ENCODE peak calls at places on chromosomes 6 and 20, in seven cellular contexts. T is astrocyte of the spinal cord, H is K562, S is GM06990, A is hepatocyte, N is body of pancreas, P is dorsolateral prefrontal cortex. V is an unnamed sample.

GRCh38 chr6:136921936-136922679 is at the start of gene SLC35D3:
- DNase-seq in P (no peak), A (peak; percentile 20), T (peak; percentile 12), N (peak; percentile 31), H (no peak), S (peak; percentile 39), V (no peak)

GRCh38 chr6:70310063-70310694 is 7.3 kb upstream of the COL9A1 start:
- DNase-seq in T (peak; percentile 59), A (peak; percentile 63), S (peak; percentile 14), N (no peak), H (no peak), P (no peak), V (peak; percentile 17)

GRCh38 chr6:121222656-121223055 is 111.6 kb downstream of the TBC1D32 start:
- DNase-seq in S (no peak), P (no peak), T (peak; percentile 49), H (no peak), A (peak; percentile 15), N (no peak), V (peak; percentile 8)

GRCh38 chr6:153272201-153272980 is 141.3 kb upstream of the RGS17 start:
- DNase-seq in H (no peak), A (no peak), N (no peak), P (no peak), T (no peak), S (no peak), V (no peak)

GRCh38 chr6:13765570-13765969 is 48.8 kb downstream of the MCUR1 start:
- DNase-seq in P (no peak), N (no peak), A (no peak), S (no peak), H (no peak), T (peak; percentile 22), V (no peak)

GRCh38 chr20:16476032-16476431 is 97.2 kb downstream of the KIF16B start:
- DNase-seq in A (peak; percentile 61), T (peak; percentile 73), S (peak; percentile 3), H (peak; percentile 23), N (no peak), P (no peak), V (peak; percentile 39)

GRCh38 chr6:1325471-1326309 is 13.8 kb downstream of the FOXQ1 start:
- DNase-seq in A (peak; percentile 67), N (no peak), S (no peak), T (peak; percentile 69), H (no peak), P (no peak), V (no peak)

GRCh38 chr6:142846459-142846831 is 98.5 kb downstream of the HIVEP2 start:
- DNase-seq in S (no peak), A (no peak), N (no peak), P (no peak), T (no peak), H (no peak), V (no peak)

GRCh38 chr6:157239671-157240058 is 83.7 kb downstream of the TMEM242 start:
- DNase-seq in H (no peak), S (no peak), A (no peak), P (no peak), T (no peak), N (no peak), V (no peak)

GRCh38 chr6:85236636-85237035 is 213.2 kb upstream of the NT5E start:
- DNase-seq in N (no peak), A (no peak), T (no peak), H (no peak), S (no peak), P (no peak), V (no peak)

GRCh38 chr20:13898012-13898612 is 92.3 kb downstream of the SEL1L2 start:
- DNase-seq in P (no peak), A (no peak), T (no peak), H (peak; percentile 15), N (no peak), S (no peak), V (no peak)

GRCh38 chr6:6986373-6986772 is 121.4 kb upstream of the RREB1 start:
- DNase-seq in A (no peak), S (no peak), H (no peak), T (no peak), N (no peak), P (no peak), V (no peak)

GRCh38 chr20:31908016-31908415 is 37.6 kb downstream of the TTLL9 start:
- DNase-seq in S (no peak), T (no peak), P (no peak), H (no peak), A (no peak), N (no peak), V (no peak)

GRCh38 chr6:37860226-37860839 is 40.8 kb downstream of the ZFAND3 start:
- DNase-seq in N (peak; percentile 41), P (peak; percentile 11), H (peak; percentile 28), A (peak; percentile 35), S (no peak), T (peak; percentile 49), V (no peak)

GRCh38 chr6:42010185-42010872 is 40.0 kb upstream of the TAF8 start:
- DNase-seq in A (no peak), N (no peak), T (no peak), H (peak; percentile 79), S (no peak), P (no peak), V (no peak)

GRCh38 chr6:112665815-112666214 is 318.7 kb downstream of the RFPL4B start:
- DNase-seq in A (no peak), T (peak; percentile 40), H (no peak), P (no peak), N (no peak), S (no peak), V (no peak)

GRCh38 chr6:3764516-3765333 is 13.2 kb upstream of the PXDC1 start:
- DNase-seq in P (no peak), H (no peak), N (no peak), S (no peak), A (no peak), T (no peak), V (no peak)

GRCh38 chr6:129732542-129732941 is 22.6 kb upstream of the ARHGAP18 start:
- DNase-seq in S (no peak), P (no peak), H (no peak), N (no peak), T (no peak), A (no peak), V (no peak)

GRCh38 chr6:33839399-33840063 is 35.7 kb upstream of the MLN start:
- DNase-seq in S (no peak), N (no peak), T (no peak), H (no peak), P (no peak), A (no peak), V (no peak)

GRCh38 chr6:30450908-30451818 is 38.1 kb upstream of the HLA-E start:
- DNase-seq in H (no peak), P (peak; percentile 16), N (peak; percentile 27), A (peak; percentile 17), T (peak; percentile 84), S (no peak), V (no peak)

GRCh38 chr6:136466789-136467585 is 83.2 kb downstream of the MAP7 start:
- DNase-seq in T (no peak), S (no peak), N (no peak), A (no peak), P (no peak), H (no peak), V (no peak)

GRCh38 chr6:22764521-22764920 is 195.2 kb downstream of the HDGFL1 start:
- DNase-seq in N (no peak), H (no peak), T (peak; percentile 72), P (no peak), S (no peak), A (no peak), V (peak; percentile 45)

GRCh38 chr20:32300647-32301046 is 23.2 kb downstream of the KIF3B start:
- DNase-seq in A (no peak), N (no peak), T (no peak), H (no peak), S (no peak), P (no peak), V (no peak)

GRCh38 chr6:81487489-81487888 is 265.0 kb downstream of the TENT5A start:
- DNase-seq in H (no peak), T (peak; percentile 16), A (peak; percentile 7), S (no peak), P (peak; percentile 56), N (peak; percentile 79), V (peak; percentile 13)

GRCh38 chr20:49909499-49910339 is 5.6 kb downstream of the SPATA2 start:
- DNase-seq in H (no peak), S (no peak), T (no peak), P (no peak), N (peak; percentile 48), A (peak; percentile 68), V (peak; percentile 58)
- TF ChIP-seq CTCF in H (peak; percentile 52), S (peak; percentile 4), T (peak; percentile 32), P (peak; percentile 51), N (peak; percentile 40), A (peak; percentile 30), V (peak; percentile 44)

GRCh38 chr6:77450924-77451323 is 12.4 kb downstream of the HTR1B start:
- DNase-seq in P (no peak), S (no peak), T (peak; percentile 43), N (no peak), A (no peak), H (no peak), V (no peak)
- TF ChIP-seq CTCF in P (no peak), S (no peak), T (peak; percentile 41), N (no peak), A (peak; percentile 49), H (no peak), V (peak; percentile 26)

GRCh38 chr20:2299301-2299700 is 3.5 kb downstream of the TGM3 start:
- DNase-seq in P (no peak), T (no peak), A (peak; percentile 75), S (no peak), N (peak; percentile 44), H (no peak), V (no peak)
- TF ChIP-seq CTCF in P (no peak), T (no peak), A (no peak), S (no peak), N (no peak), H (no peak), V (no peak)

DNA sequence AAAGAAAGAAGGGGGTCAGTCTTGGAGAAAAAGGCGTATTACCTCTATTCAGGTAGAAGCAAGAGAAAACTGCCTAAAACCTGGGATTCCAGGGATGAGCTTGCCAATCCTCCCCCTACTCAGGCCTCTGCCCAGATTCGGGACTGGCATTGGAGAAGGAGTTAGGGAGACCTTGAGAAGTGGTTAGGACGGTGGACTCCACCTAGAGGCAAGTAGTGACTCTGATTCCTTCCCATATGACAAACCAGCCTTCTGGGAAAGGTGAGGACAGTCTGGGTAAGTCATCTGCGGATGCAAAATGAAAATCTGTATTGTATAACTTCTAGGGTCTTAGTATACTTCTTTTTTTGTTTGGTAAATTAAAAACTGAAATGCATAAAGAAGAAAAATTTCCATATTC is 43.8 kb downstream of the SLX4IP start:
- DNase-seq in N (no peak), A (no peak), S (no peak), T (no peak), P (no peak), H (no peak), V (no peak)
- TF ChIP-seq CTCF in N (no peak), A (no peak), S (no peak), T (no peak), P (no peak), H (no peak), V (no peak)

V was measured in LNCaP clone FGC.